ENCODE peak calls at places on chromosome 12, in eight cellular contexts. I is SHP77; G is KBM-7; E is GDM1; R is stimulated activated CD8-positive, alpha-beta memory T cell treated with anti-CD3 and anti-CD28 coated beads, Interleukin-7, amount 100 ng/mL, for 1 hour; X is activated T-cell treated with anti-CD3 and anti-CD28 coated beads, Interleukin-2, amount 50 U/mL, for 4 hours; N is AG20443; H is RCC 7860. M is an unnamed sample.
A peak's percentile ranks its signal among the peaks of the same experiment; 100 is the strongest.

GRCh38 chr12:39103552-39104165 is 198.3 kb upstream of the CPNE8 start:
- DNase-seq in I (peak; percentile 67), R (no peak), G (peak; percentile 69), X (no peak), N (peak; percentile 77), E (no peak), H (peak; percentile 46), M (peak; percentile 58)

GRCh38 chr12:64082866-64083268 is 139.2 kb downstream of the KICS2 start:
- DNase-seq in N (no peak), I (peak; percentile 43), G (no peak), E (no peak), X (no peak), R (no peak), H (no peak), M (no peak)

GRCh38 chr12:25322918-25323773 is 72.4 kb upstream of the KRAS start:
- DNase-seq in N (no peak), X (no peak), H (no peak), R (no peak), G (peak; percentile 18), E (no peak), I (no peak), M (no peak)

GRCh38 chr12:40691913-40692616 is at the start of gene CNTN1:
- DNase-seq in I (peak; percentile 6), H (no peak), E (no peak), G (no peak), N (peak; percentile 83), R (no peak), X (no peak), M (no peak)

GRCh38 chr12:72511906-72512305 is 239.7 kb downstream of the TRHDE start:
- DNase-seq in N (peak; percentile 17), I (no peak), X (no peak), G (no peak), E (no peak), R (no peak), H (no peak), M (no peak)

GRCh38 chr12:127355061-127355820 is 911.7 kb upstream of the TMEM132C start:
- DNase-seq in G (no peak), R (no peak), H (peak; percentile 6), E (no peak), N (peak; percentile 61), I (peak; percentile 10), X (no peak), M (no peak)

GRCh38 chr12:112987561-112987960 is 9.2 kb downstream of the OAS2 start:
- DNase-seq in X (no peak), R (no peak), G (no peak), E (no peak), H (no peak), N (no peak), I (no peak), M (no peak)

GRCh38 chr12:22287776-22288621 is 46.5 kb downstream of the ST8SIA1 start:
- DNase-seq in E (no peak), G (peak; percentile 43), R (no peak), H (peak; percentile 58), X (peak; percentile 7), N (peak; percentile 56), I (no peak), M (peak; percentile 20)

GRCh38 chr12:123064885-123065619 is 84.6 kb downstream of the ARL6IP4 start:
- DNase-seq in G (no peak), E (no peak), H (no peak), R (no peak), N (no peak), I (peak; percentile 78), X (no peak), M (no peak)

GRCh38 chr12:46886541-46887041 is 60.8 kb upstream of the SLC38A4 start:
- DNase-seq in H (peak; percentile 59), E (no peak), R (no peak), G (no peak), I (no peak), X (no peak), N (peak; percentile 68), M (no peak)

GRCh38 chr12:110929818-110930217 is 9.4 kb upstream of the MYL2 start:
- DNase-seq in X (no peak), H (no peak), N (peak; percentile 4), E (no peak), R (no peak), G (no peak), I (no peak), M (no peak)

GRCh38 chr12:5589055-5589454 is 157.1 kb downstream of the NTF3 start:
- DNase-seq in G (no peak), H (no peak), I (no peak), N (no peak), R (no peak), E (no peak), X (no peak), M (no peak)

GRCh38 chr12:122471324-122472226 is 29.2 kb downstream of the ZCCHC8 start:
- DNase-seq in N (peak; percentile 51), X (no peak), G (peak; percentile 58), H (peak; percentile 53), R (no peak), I (peak; percentile 64), E (peak; percentile 18), M (peak; percentile 58)

GRCh38 chr12:65740873-65741600 is 83.2 kb upstream of the HMGA2 start:
- DNase-seq in I (no peak), H (peak; percentile 35), X (peak; percentile 59), G (peak; percentile 93), E (no peak), R (no peak), N (peak; percentile 95), M (peak; percentile 10)

GRCh38 chr12:10584415-10584814 is 29.0 kb downstream of the MAGOHB start:
- DNase-seq in R (no peak), H (no peak), I (no peak), G (no peak), X (no peak), N (no peak), E (no peak), M (no peak)

GRCh38 chr12:121796855-121797751 is 3.6 kb upstream of the RHOF start:
- DNase-seq in X (no peak), R (no peak), H (peak; percentile 92), I (peak; percentile 98), G (no peak), N (peak; percentile 91), E (no peak), M (no peak)

GRCh38 chr12:62689042-62689839 is 222.6 kb downstream of the MON2 start:
- DNase-seq in G (no peak), E (no peak), I (no peak), N (no peak), R (no peak), X (no peak), H (no peak), M (no peak)

GRCh38 chr12:90953956-90954421 is 987 bp downstream of the CCER1 start:
- DNase-seq in I (no peak), E (no peak), X (no peak), R (no peak), N (no peak), G (no peak), H (no peak), M (no peak)

GRCh38 chr12:79183946-79184345 is 319.4 kb downstream of the SYT1 start:
- DNase-seq in G (no peak), E (no peak), I (no peak), H (no peak), X (no peak), R (no peak), N (no peak), M (no peak)

GRCh38 chr12:47935196-47935595 is 28.2 kb upstream of the TMEM106C start:
- DNase-seq in N (peak; percentile 93), E (no peak), I (no peak), R (no peak), X (no peak), G (no peak), H (no peak), M (no peak)

GRCh38 chr12:53695148-53696138 is 19.6 kb upstream of the ATP5MC2 start:
- DNase-seq in I (no peak), R (no peak), H (peak; percentile 15), E (no peak), N (peak; percentile 81), G (no peak), X (peak; percentile 36), M (no peak)

GRCh38 chr12:54984602-54985376 is at the start of gene TESPA1:
- DNase-seq in I (no peak), R (peak; percentile 65), E (peak; percentile 90), H (no peak), N (no peak), G (peak; percentile 94), X (peak; percentile 75), M (peak; percentile 91)

GRCh38 chr12:116426391-116427136 is 132.6 kb upstream of the MAP1LC3B2 start:
- DNase-seq in E (no peak), H (peak; percentile 91), I (no peak), R (no peak), N (peak; percentile 95), G (no peak), X (no peak), M (no peak)

GRCh38 chr12:52534482-52534881 is 14.3 kb upstream of the KRT5 start:
- DNase-seq in I (no peak), N (no peak), E (no peak), R (no peak), G (no peak), X (no peak), H (no peak), M (no peak)

GRCh38 chr12:7989827-7990491 is 42.6 kb upstream of the FOXJ2 start:
- DNase-seq in I (no peak), R (peak; percentile 25), G (peak; percentile 94), N (no peak), H (no peak), X (peak; percentile 61), E (peak; percentile 84), M (peak; percentile 75)

GRCh38 chr12:53500119-53500775 is 836 bp upstream of the TARBP2 start:
- DNase-seq in R (no peak), G (no peak), I (no peak), N (peak; percentile 61), X (no peak), H (no peak), E (no peak), M (peak; percentile 78)

GRCh38 chr12:79250186-79250585 is 385.6 kb downstream of the SYT1 start:
- DNase-seq in E (no peak), G (no peak), R (no peak), X (no peak), N (no peak), H (no peak), I (no peak), M (no peak)

GRCh38 chr12:121009744-121010143 is 6.5 kb downstream of the C12orf43 start:
- DNase-seq in R (no peak), G (peak; percentile 34), I (no peak), H (no peak), E (no peak), N (peak; percentile 29), X (no peak), M (peak; percentile 30)

GRCh38 chr12:31265722-31266121 is 60.2 kb downstream of the SINHCAF start:
- DNase-seq in G (no peak), E (no peak), H (no peak), I (no peak), X (no peak), N (no peak), R (no peak), M (no peak)

GRCh38 chr12:1773937-1774655 is 46.3 kb upstream of the LRTM2 start:
- DNase-seq in X (no peak), R (no peak), E (no peak), H (no peak), N (peak; percentile 59), I (no peak), G (no peak), M (no peak)

GRCh38 chr12:66191547-66192126 is 2.6 kb downstream of the IRAK3 start:
- DNase-seq in N (no peak), H (no peak), X (no peak), E (no peak), R (no peak), G (no peak), I (peak; percentile 15), M (no peak)

GRCh38 chr12:14384783-14385638 is 19.5 kb downstream of the ATF7IP start:
- DNase-seq in R (no peak), E (peak; percentile 42), X (peak; percentile 15), I (peak; percentile 78), G (peak; percentile 95), N (peak; percentile 67), H (peak; percentile 69), M (peak; percentile 75)

GRCh38 chr12:108701779-108702435 is 29.4 kb downstream of the CORO1C start:
- DNase-seq in N (peak; percentile 25), G (no peak), X (no peak), H (no peak), E (peak; percentile 16), I (no peak), R (no peak), M (peak; percentile 22)

GRCh38 chr12:77644915-77645605 is 185.6 kb upstream of the NAV3 start:
- DNase-seq in E (no peak), H (no peak), R (no peak), G (no peak), I (no peak), X (no peak), N (no peak), M (no peak)